ENCODE peak calls at places on chromosomes 4 and X, in eight cellular contexts. W is gastrocnemius medialis, I is K562, A is HCT116, D is upper lobe of left lung, G is A549, Z is body of pancreas, Q is heart left ventricle. C is an unnamed sample.

GRCh38 chr4:102780476-102781144 is 19.8 kb upstream of the MANBA start:
- ATAC-seq in W (no peak), I (peak; percentile 86), A (no peak), D (peak; percentile 43), G (no peak), Z (peak; percentile 79), Q (no peak), C (no peak)

GRCh38 chr4:25702848-25703247 is 47.2 kb downstream of the SLC34A2 start:
- ATAC-seq in W (no peak), I (no peak), A (no peak), D (no peak), G (no peak), Z (no peak), Q (peak; percentile 91), C (no peak)

GRCh38 chr4:112230879-112231778 is 458 bp upstream of the AP1AR start:
- ATAC-seq in W (peak; percentile 87), I (peak; percentile 96), A (peak; percentile 93), D (peak; percentile 100), G (peak; percentile 96), Z (peak; percentile 94), Q (peak; percentile 98), C (peak; percentile 97)

GRCh38 chr4:183072181-183072580 is 26.9 kb upstream of the WWC2 start:
- ATAC-seq in W (no peak), I (no peak), A (no peak), D (no peak), G (no peak), Z (no peak), Q (no peak), C (no peak)

GRCh38 chr4:3041192-3042142 is 32.9 kb downstream of the HTT-AS start:
- ATAC-seq in W (peak; percentile 89), I (no peak), A (no peak), D (peak; percentile 89), G (no peak), Z (peak; percentile 43), Q (peak; percentile 65), C (peak; percentile 64)

GRCh38 chr4:158858410-158859189 is 89.8 kb downstream of the FNIP2 start:
- ATAC-seq in W (no peak), I (no peak), A (no peak), D (no peak), G (no peak), Z (no peak), Q (no peak), C (no peak)

GRCh38 chrX:40474205-40474626 is 106.6 kb upstream of the ATP6AP2 start:
- ATAC-seq in W (no peak), I (peak; percentile 60), A (no peak), D (no peak), G (peak; percentile 83), Z (peak; percentile 69), Q (peak; percentile 60), C (no peak)

GRCh38 chrX:150573702-150574101 is 5.3 kb downstream of the MTM1 start:
- ATAC-seq in W (no peak), I (no peak), A (no peak), D (no peak), G (no peak), Z (no peak), Q (no peak), C (no peak)

GRCh38 chr4:1614502-1614853 is 69.6 kb downstream of the FAM53A start:
- ATAC-seq in W (no peak), I (no peak), A (no peak), D (no peak), G (no peak), Z (no peak), Q (no peak), C (no peak)

GRCh38 chr4:76212301-76212700 is 1.3 kb downstream of the SCARB2 start:
- ATAC-seq in W (no peak), I (no peak), A (no peak), D (no peak), G (no peak), Z (no peak), Q (no peak), C (no peak)

GRCh38 chr4:76215120-76215519 is 1.5 kb upstream of the SCARB2 start:
- ATAC-seq in W (peak; percentile 41), I (no peak), A (no peak), D (no peak), G (no peak), Z (no peak), Q (no peak), C (no peak)

GRCh38 chr4:76214269-76214628 is 625 bp upstream of the SCARB2 start:
- ATAC-seq in W (no peak), I (no peak), A (no peak), D (no peak), G (no peak), Z (no peak), Q (no peak), C (no peak)

GRCh38 chr4:76212851-76213414 is 691 bp downstream of the SCARB2 start:
- ATAC-seq in W (peak; percentile 34), I (no peak), A (no peak), D (peak; percentile 4), G (peak; percentile 72), Z (no peak), Q (peak; percentile 21), C (peak; percentile 11)

GRCh38 chr4:76213415-76214268 is at the start of gene SCARB2:
- ATAC-seq in W (peak; percentile 65), I (peak; percentile 95), A (peak; percentile 92), D (peak; percentile 92), G (peak; percentile 95), Z (peak; percentile 95), Q (peak; percentile 91), C (peak; percentile 97)
- TF ChIP-seq POLR2A in W (peak; percentile 96), I (peak; percentile 64), A (no peak), D (no peak), G (peak; percentile 59), Z (peak; percentile 81), Q (peak; percentile 88), C (peak; percentile 95)

GRCh38 chr4:30191902-30192301 is 528.3 kb upstream of the PCDH7 start:
- ATAC-seq in W (no peak), I (no peak), A (no peak), D (no peak), G (no peak), Z (no peak), Q (no peak), C (no peak)
- TF ChIP-seq POLR2A in W (no peak), I (no peak), A (no peak), D (no peak), G (no peak), Z (no peak), Q (no peak), C (no peak)

GRCh38 chrX:57121162-57121741 is at the start of gene SPIN2B:
- ATAC-seq in W (peak; percentile 97), I (peak; percentile 96), A (peak; percentile 100), D (peak; percentile 95), G (peak; percentile 100), Z (peak; percentile 94), Q (peak; percentile 100), C (peak; percentile 95)
- TF ChIP-seq POLR2A in W (peak; percentile 41), I (peak; percentile 85), A (peak; percentile 48), D (no peak), G (peak; percentile 95), Z (peak; percentile 64), Q (peak; percentile 63), C (peak; percentile 24)

GRCh38 chr4:10074767-10075105 is 41.9 kb downstream of the WDR1 start:
- ATAC-seq in W (no peak), I (peak; percentile 77), A (peak; percentile 82), D (no peak), G (peak; percentile 74), Z (no peak), Q (no peak), C (no peak)
- TF ChIP-seq POLR2A in W (no peak), I (peak; percentile 29), A (no peak), D (no peak), G (no peak), Z (no peak), Q (no peak), C (no peak)

GRCh38 chrX:65668362-65669310 is 1.2 kb downstream of the MSN start:
- ATAC-seq in W (peak; percentile 64), I (peak; percentile 85), A (peak; percentile 49), D (peak; percentile 87), G (peak; percentile 76), Z (peak; percentile 30), Q (peak; percentile 91), C (peak; percentile 77)
- TF ChIP-seq POLR2A in W (peak; percentile 52), I (peak; percentile 66), A (no peak), D (no peak), G (no peak), Z (no peak), Q (peak; percentile 26), C (peak; percentile 14)

C was measured in gastroesophageal sphincter.